ENCODE peak calls at places on chromosomes 4 and X, in nine cellular contexts. One of them, this sample, is unnamed.
A peak's percentile ranks its signal among the peaks of the same experiment; 100 is the strongest.

GRCh38 chrX:145178268-145178667 is 69.0 kb upstream of the SPANXN1 start:
- DNase-seq in amygdala: no peak
- DNase-seq in GM23248: no peak
- DNase-seq in ACHN: peak; percentile 0
- DNase-seq in bronchial epithelial cell: no peak
- DNase-seq in cardiac septum: no peak
- DNase-seq in GM13976: no peak
- DNase-seq in activated T-helper 1 cell treated with anti-CD3 and anti-CD28 coated beads, Interleukin-2, amount 50 U/mL, for 16 hours: no peak
- DNase-seq in stimulated activated CD8-positive, alpha-beta memory T cell treated with anti-CD3 and anti-CD28 coated beads, Interleukin-12 subunit alpha, Interleukin-12 subunit beta, amount 100 ng/mL, for 1 hour: no peak
- DNase-seq in this sample: no peak

GRCh38 chr4:149531861-149532260 is 283.8 kb downstream of the IQCM start:
- DNase-seq in amygdala: no peak
- DNase-seq in GM23248: peak; percentile 32
- DNase-seq in ACHN: peak; percentile 11
- DNase-seq in bronchial epithelial cell: peak; percentile 41
- DNase-seq in cardiac septum: no peak
- DNase-seq in GM13976: no peak
- DNase-seq in activated T-helper 1 cell treated with anti-CD3 and anti-CD28 coated beads, Interleukin-2, amount 50 U/mL, for 16 hours: no peak
- DNase-seq in stimulated activated CD8-positive, alpha-beta memory T cell treated with anti-CD3 and anti-CD28 coated beads, Interleukin-12 subunit alpha, Interleukin-12 subunit beta, amount 100 ng/mL, for 1 hour: no peak
- DNase-seq in this sample: no peak

GRCh38 chrX:119604778-119605177 is 1.4 kb downstream of the NKRF start:
- DNase-seq in amygdala: no peak
- DNase-seq in GM23248: peak; percentile 30
- DNase-seq in ACHN: no peak
- DNase-seq in bronchial epithelial cell: no peak
- DNase-seq in cardiac septum: no peak
- DNase-seq in GM13976: no peak
- DNase-seq in activated T-helper 1 cell treated with anti-CD3 and anti-CD28 coated beads, Interleukin-2, amount 50 U/mL, for 16 hours: no peak
- DNase-seq in stimulated activated CD8-positive, alpha-beta memory T cell treated with anti-CD3 and anti-CD28 coated beads, Interleukin-12 subunit alpha, Interleukin-12 subunit beta, amount 100 ng/mL, for 1 hour: no peak
- DNase-seq in this sample: no peak

GRCh38 chr4:62320612-62321011 is 1120.5 kb downstream of the ADGRL3 start:
- DNase-seq in amygdala: no peak
- DNase-seq in GM23248: no peak
- DNase-seq in ACHN: no peak
- DNase-seq in bronchial epithelial cell: no peak
- DNase-seq in cardiac septum: no peak
- DNase-seq in GM13976: no peak
- DNase-seq in activated T-helper 1 cell treated with anti-CD3 and anti-CD28 coated beads, Interleukin-2, amount 50 U/mL, for 16 hours: no peak
- DNase-seq in stimulated activated CD8-positive, alpha-beta memory T cell treated with anti-CD3 and anti-CD28 coated beads, Interleukin-12 subunit alpha, Interleukin-12 subunit beta, amount 100 ng/mL, for 1 hour: no peak
- DNase-seq in this sample: no peak

GRCh38 chr4:157012296-157012695 is 40.7 kb upstream of the PDGFC start:
- DNase-seq in amygdala: no peak
- DNase-seq in GM23248: no peak
- DNase-seq in ACHN: no peak
- DNase-seq in bronchial epithelial cell: no peak
- DNase-seq in cardiac septum: no peak
- DNase-seq in GM13976: no peak
- DNase-seq in activated T-helper 1 cell treated with anti-CD3 and anti-CD28 coated beads, Interleukin-2, amount 50 U/mL, for 16 hours: no peak
- DNase-seq in stimulated activated CD8-positive, alpha-beta memory T cell treated with anti-CD3 and anti-CD28 coated beads, Interleukin-12 subunit alpha, Interleukin-12 subunit beta, amount 100 ng/mL, for 1 hour: no peak
- DNase-seq in this sample: no peak

GRCh38 chr4:81621490-81621889 is 149.8 kb upstream of the RASGEF1B start:
- DNase-seq in amygdala: no peak
- DNase-seq in GM23248: no peak
- DNase-seq in ACHN: no peak
- DNase-seq in bronchial epithelial cell: no peak
- DNase-seq in cardiac septum: no peak
- DNase-seq in GM13976: no peak
- DNase-seq in activated T-helper 1 cell treated with anti-CD3 and anti-CD28 coated beads, Interleukin-2, amount 50 U/mL, for 16 hours: no peak
- DNase-seq in stimulated activated CD8-positive, alpha-beta memory T cell treated with anti-CD3 and anti-CD28 coated beads, Interleukin-12 subunit alpha, Interleukin-12 subunit beta, amount 100 ng/mL, for 1 hour: no peak
- DNase-seq in this sample: no peak

GRCh38 chr4:120630432-120630831 is 292.1 kb downstream of the PRDM5 start:
- DNase-seq in amygdala: no peak
- DNase-seq in GM23248: peak; percentile 3
- DNase-seq in ACHN: no peak
- DNase-seq in bronchial epithelial cell: peak; percentile 3
- DNase-seq in cardiac septum: no peak
- DNase-seq in GM13976: no peak
- DNase-seq in activated T-helper 1 cell treated with anti-CD3 and anti-CD28 coated beads, Interleukin-2, amount 50 U/mL, for 16 hours: no peak
- DNase-seq in stimulated activated CD8-positive, alpha-beta memory T cell treated with anti-CD3 and anti-CD28 coated beads, Interleukin-12 subunit alpha, Interleukin-12 subunit beta, amount 100 ng/mL, for 1 hour: no peak
- DNase-seq in this sample: no peak

GRCh38 chr4:21856754-21857153 is 91.8 kb downstream of the KCNIP4 start:
- DNase-seq in amygdala: no peak
- DNase-seq in GM23248: no peak
- DNase-seq in ACHN: no peak
- DNase-seq in bronchial epithelial cell: no peak
- DNase-seq in cardiac septum: no peak
- DNase-seq in GM13976: no peak
- DNase-seq in activated T-helper 1 cell treated with anti-CD3 and anti-CD28 coated beads, Interleukin-2, amount 50 U/mL, for 16 hours: no peak
- DNase-seq in stimulated activated CD8-positive, alpha-beta memory T cell treated with anti-CD3 and anti-CD28 coated beads, Interleukin-12 subunit alpha, Interleukin-12 subunit beta, amount 100 ng/mL, for 1 hour: no peak
- DNase-seq in this sample: no peak

GRCh38 chr4:34138385-34138784 is 2105.9 kb downstream of the ARAP2 start:
- DNase-seq in amygdala: no peak
- DNase-seq in GM23248: no peak
- DNase-seq in ACHN: no peak
- DNase-seq in bronchial epithelial cell: no peak
- DNase-seq in cardiac septum: no peak
- DNase-seq in GM13976: no peak
- DNase-seq in activated T-helper 1 cell treated with anti-CD3 and anti-CD28 coated beads, Interleukin-2, amount 50 U/mL, for 16 hours: no peak
- DNase-seq in stimulated activated CD8-positive, alpha-beta memory T cell treated with anti-CD3 and anti-CD28 coated beads, Interleukin-12 subunit alpha, Interleukin-12 subunit beta, amount 100 ng/mL, for 1 hour: no peak
- DNase-seq in this sample: no peak

GRCh38 chr4:7070729-7071511 is 3.1 kb upstream of the GRPEL1 start:
- DNase-seq in amygdala: no peak
- DNase-seq in GM23248: peak; percentile 80
- DNase-seq in ACHN: peak; percentile 70
- DNase-seq in bronchial epithelial cell: peak; percentile 76
- DNase-seq in cardiac septum: peak; percentile 91
- DNase-seq in GM13976: peak; percentile 80
- DNase-seq in activated T-helper 1 cell treated with anti-CD3 and anti-CD28 coated beads, Interleukin-2, amount 50 U/mL, for 16 hours: peak; percentile 76
- DNase-seq in stimulated activated CD8-positive, alpha-beta memory T cell treated with anti-CD3 and anti-CD28 coated beads, Interleukin-12 subunit alpha, Interleukin-12 subunit beta, amount 100 ng/mL, for 1 hour: peak; percentile 81
- DNase-seq in this sample: peak; percentile 85

GRCh38 chr4:879730-880079 is 52.4 kb downstream of the GAK start:
- DNase-seq in amygdala: no peak
- DNase-seq in GM23248: no peak
- DNase-seq in ACHN: peak; percentile 9
- DNase-seq in bronchial epithelial cell: no peak
- DNase-seq in cardiac septum: no peak
- DNase-seq in GM13976: peak; percentile 81
- DNase-seq in activated T-helper 1 cell treated with anti-CD3 and anti-CD28 coated beads, Interleukin-2, amount 50 U/mL, for 16 hours: peak; percentile 53
- DNase-seq in stimulated activated CD8-positive, alpha-beta memory T cell treated with anti-CD3 and anti-CD28 coated beads, Interleukin-12 subunit alpha, Interleukin-12 subunit beta, amount 100 ng/mL, for 1 hour: peak; percentile 11
- DNase-seq in this sample: no peak

GRCh38 chr4:166228112-166228511 is 355.1 kb downstream of the TLL1 start:
- DNase-seq in amygdala: no peak
- DNase-seq in GM23248: no peak
- DNase-seq in ACHN: no peak
- DNase-seq in bronchial epithelial cell: no peak
- DNase-seq in cardiac septum: no peak
- DNase-seq in GM13976: no peak
- DNase-seq in activated T-helper 1 cell treated with anti-CD3 and anti-CD28 coated beads, Interleukin-2, amount 50 U/mL, for 16 hours: no peak
- DNase-seq in stimulated activated CD8-positive, alpha-beta memory T cell treated with anti-CD3 and anti-CD28 coated beads, Interleukin-12 subunit alpha, Interleukin-12 subunit beta, amount 100 ng/mL, for 1 hour: no peak
- DNase-seq in this sample: no peak

GRCh38 chrX:151488677-151489076 is 74.8 kb upstream of the PASD1 start:
- DNase-seq in amygdala: no peak
- DNase-seq in GM23248: peak; percentile 13
- DNase-seq in ACHN: peak; percentile 12
- DNase-seq in bronchial epithelial cell: peak; percentile 12
- DNase-seq in cardiac septum: no peak
- DNase-seq in GM13976: peak; percentile 23
- DNase-seq in activated T-helper 1 cell treated with anti-CD3 and anti-CD28 coated beads, Interleukin-2, amount 50 U/mL, for 16 hours: no peak
- DNase-seq in stimulated activated CD8-positive, alpha-beta memory T cell treated with anti-CD3 and anti-CD28 coated beads, Interleukin-12 subunit alpha, Interleukin-12 subunit beta, amount 100 ng/mL, for 1 hour: no peak
- DNase-seq in this sample: no peak